ENCODE peak calls at places on chromosomes 2 and 18, in four cellular contexts. F is IMR-90, V is glutamatergic neuron, O is endothelial cell. L is an unnamed sample.

GRCh38 chr18:56083889-56084288 is 495.9 kb upstream of the TCF4 start:
- DNase-seq in F (peak), V (no peak), O (no peak), L (no peak)

GRCh38 chr2:209834767-209835166 is 63.1 kb downstream of the UNC80 start:
- DNase-seq in O (no peak), V (no peak), F (no peak), L (no peak)

GRCh38 chr2:124265641-124266040 is 240.6 kb downstream of the CNTNAP5 start:
- DNase-seq in V (no peak), O (no peak), F (no peak), L (no peak)

GRCh38 chr2:239854596-239854995 is 170.5 kb downstream of the NDUFA10 start:
- DNase-seq in F (no peak), O (no peak), V (no peak), L (no peak)

GRCh38 chr2:191322838-191323506 is 77.8 kb downstream of the MYO1B start:
- DNase-seq in F (no peak), V (no peak), O (no peak), L (no peak)

GRCh38 chr2:128737546-128737826 is 418.8 kb upstream of the HS6ST1 start:
- DNase-seq in O (no peak), V (no peak), F (no peak), L (no peak)

GRCh38 chr2:52500561-52500960 is 1267.0 kb upstream of the CHAC2 start:
- DNase-seq in O (no peak), F (no peak), V (no peak), L (no peak)

GRCh38 chr2:105933906-105934305 is 189.2 kb downstream of the NCK2 start:
- DNase-seq in F (no peak), O (no peak), V (no peak), L (no peak)

GRCh38 chr18:62812242-62812641 is 96.9 kb downstream of the PHLPP1 start:
- DNase-seq in F (peak), V (no peak), O (no peak), L (no peak)

GRCh38 chr2:18749912-18750526 is 160.7 kb upstream of the NT5C1B start:
- DNase-seq in O (peak), V (peak), F (peak), L (peak)

GRCh38 chr2:73218298-73218697 is 4.3 kb downstream of the SMYD5 start:
- DNase-seq in V (no peak), F (peak), O (no peak), L (no peak)

GRCh38 chr2:16154501-16155280 is 214.3 kb downstream of the MYCN start:
- DNase-seq in O (no peak), F (no peak), V (no peak), L (no peak)
- TF ChIP-seq CTCF in O (no peak), F (no peak), V (no peak), L (no peak)

DNA sequence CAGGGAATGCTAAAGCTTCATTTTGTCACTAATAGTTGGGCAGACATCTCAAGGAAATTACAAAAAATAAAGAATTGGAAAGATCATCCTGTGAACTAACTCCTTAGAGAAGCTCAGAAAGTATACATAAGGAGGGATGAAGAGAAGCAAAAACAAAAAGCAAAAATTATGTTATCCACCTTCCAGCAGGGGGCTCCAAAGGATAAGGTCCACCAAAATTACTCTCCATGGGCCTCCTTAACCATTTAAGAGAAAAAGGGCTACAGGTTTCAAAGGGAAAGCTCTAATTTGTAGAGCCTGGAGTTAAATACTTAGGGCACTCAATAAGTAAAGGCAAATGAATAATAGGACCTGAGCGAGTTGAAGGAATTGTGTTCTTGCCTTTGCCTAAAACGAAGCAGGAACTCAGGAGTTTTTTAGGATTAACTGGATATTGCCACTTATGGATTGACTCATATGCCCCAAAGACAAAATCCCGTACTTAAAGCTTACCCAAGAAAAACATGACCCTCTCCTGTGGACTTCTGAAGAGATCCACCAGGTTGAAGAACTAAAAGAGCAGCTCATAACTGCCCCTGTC is 1167.9 kb downstream of the DSC3 start:
- DNase-seq in O (peak), F (peak), V (no peak), L (peak)
- TF ChIP-seq CTCF in O (peak), F (peak), V (peak), L (peak)

GRCh38 chr2:177117755-177118154 is 94.8 kb upstream of the HNRNPA3 start:
- DNase-seq in V (no peak), F (no peak), O (no peak), L (no peak)
- TF ChIP-seq CTCF in V (no peak), F (no peak), O (no peak), L (no peak)

GRCh38 chr2:227325824-227326195 is 759 bp downstream of the MFF start:
- DNase-seq in O (peak), F (peak), V (peak), L (peak)

GRCh38 chr2:227323818-227324217 is 1.2 kb upstream of the MFF start:
- DNase-seq in O (no peak), V (no peak), F (no peak), L (no peak)

GRCh38 chr2:227324671-227325055 is 388 bp upstream of the MFF start:
- DNase-seq in F (peak), O (no peak), V (no peak), L (peak)

GRCh38 chr2:227326783-227327182 is 1.7 kb downstream of the MFF start:
- DNase-seq in F (no peak), O (no peak), V (no peak), L (no peak)

DNA sequence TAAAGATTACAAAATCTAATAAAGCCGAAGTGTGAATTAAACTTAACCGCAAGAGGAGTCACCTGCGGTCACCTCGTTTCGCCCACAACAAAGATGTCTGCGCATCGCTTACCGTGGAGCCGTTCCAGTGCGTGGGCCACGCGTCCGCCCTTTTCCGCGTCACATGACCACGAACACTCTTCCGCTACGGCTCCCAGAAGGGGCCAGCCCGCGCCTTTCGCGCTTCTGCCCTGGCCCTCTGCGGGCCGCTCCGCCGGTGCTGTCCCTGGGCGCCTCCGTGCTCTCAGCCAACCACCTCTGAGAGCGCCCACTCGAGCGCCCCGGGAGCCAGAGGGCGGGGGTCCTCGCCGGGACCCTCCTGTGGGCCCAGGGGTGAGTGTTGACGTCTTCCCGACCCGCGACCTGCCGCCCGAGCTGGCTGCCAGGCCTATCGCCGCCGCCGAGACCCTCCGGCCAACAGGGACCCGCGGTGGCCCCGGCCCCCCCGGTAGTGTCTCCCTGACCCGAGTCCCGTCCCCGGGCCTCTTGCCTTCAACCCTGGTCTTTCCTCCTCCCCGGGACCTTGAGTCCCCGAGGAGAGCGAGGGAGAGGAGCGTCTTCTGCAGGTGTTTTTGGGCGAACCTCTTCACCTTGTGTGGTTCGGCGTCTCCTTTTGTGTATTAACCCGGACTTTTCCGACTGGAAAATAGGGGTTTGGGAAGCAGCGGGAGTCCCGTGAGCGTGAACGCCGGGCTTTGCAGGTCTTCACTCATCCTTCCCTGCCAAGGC is at the start of gene MFF:
- DNase-seq in O (peak), V (peak), F (peak), L (peak)
- TF ChIP-seq CTCF in O (no peak), V (no peak), F (no peak), L (no peak)

GRCh38 chr2:63364866-63365265 is 223.4 kb downstream of the WDPCP start:
- DNase-seq in F (no peak), V (no peak), O (no peak), L (no peak)
- TF ChIP-seq CTCF in F (no peak), V (no peak), O (no peak), L (no peak)

L was measured in neural crest cell.